ENCODE peak calls at places on chromosomes 7 and 10, in nine cellular contexts. R is psoas muscle, L is IMR-90, M is sigmoid colon, S is RWPE2, T is transverse colon, I is lung, O is tibial nerve, D is ascending aorta. W is an unnamed sample.
A peak's percentile ranks its signal among the peaks of the same experiment; 100 is the strongest.

GRCh38 chr10:74072503-74072902 is 74.6 kb downstream of the VCL start:
- DNase-seq in T (no peak), M (no peak), R (no peak), L (peak; percentile 59), I (no peak), O (no peak), S (no peak), D (no peak), W (no peak)

GRCh38 chr10:93566435-93567276 is at the start of gene FFAR4:
- DNase-seq in R (peak; percentile 67), I (no peak), M (peak; percentile 60), L (no peak), S (no peak), D (peak; percentile 23), T (peak; percentile 58), O (no peak), W (no peak)

GRCh38 chr7:464177-464711 is 55.4 kb downstream of the PDGFA start:
- DNase-seq in T (no peak), L (no peak), D (no peak), R (no peak), I (no peak), M (peak; percentile 55), O (no peak), S (peak; percentile 61), W (no peak)

GRCh38 chr10:101046332-101047238 is 15.2 kb upstream of the KAZALD1 start:
- DNase-seq in S (no peak), R (no peak), M (no peak), D (no peak), O (no peak), T (no peak), L (peak; percentile 11), I (no peak), W (peak; percentile 72)

GRCh38 chr7:111439977-111440376 is 122.3 kb downstream of the IMMP2L start:
- DNase-seq in I (no peak), D (no peak), T (no peak), L (peak; percentile 13), O (no peak), S (no peak), M (no peak), R (no peak), W (no peak)

GRCh38 chr7:2496375-2496774 is 20.2 kb upstream of the GRIFIN start:
- DNase-seq in I (no peak), T (no peak), M (no peak), D (no peak), L (no peak), R (no peak), O (no peak), S (no peak), W (no peak)

GRCh38 chr7:28890137-28890536 is 68.0 kb downstream of the TRIL start:
- DNase-seq in I (no peak), R (no peak), T (peak; percentile 19), O (no peak), L (no peak), D (no peak), S (no peak), M (no peak), W (no peak)

GRCh38 chr7:130909881-130910672 is 176.1 kb upstream of the KLF14 start:
- DNase-seq in O (no peak), T (no peak), M (no peak), S (no peak), R (no peak), L (peak; percentile 59), D (no peak), I (no peak), W (no peak)

GRCh38 chr7:133688483-133689239 is 435.8 kb downstream of the EXOC4 start:
- DNase-seq in L (peak; percentile 21), M (no peak), S (no peak), R (no peak), D (no peak), O (no peak), I (no peak), T (no peak), W (no peak)

GRCh38 chr10:11831520-11831951 is 8.4 kb downstream of the PROSER2 start:
- DNase-seq in S (no peak), M (no peak), L (no peak), R (no peak), T (no peak), D (no peak), O (no peak), I (no peak), W (no peak)

GRCh38 chr10:3108575-3109105 is 41.3 kb downstream of the PFKP start:
- DNase-seq in L (no peak), I (no peak), O (no peak), T (no peak), M (no peak), R (no peak), D (no peak), S (no peak), W (peak; percentile 37)

GRCh38 chr10:96337106-96337505 is 21.7 kb downstream of the OPALIN start:
- DNase-seq in R (no peak), M (no peak), T (no peak), S (no peak), L (no peak), O (no peak), D (no peak), I (no peak), W (no peak)

GRCh38 chr10:59623823-59624535 is 85.7 kb downstream of the SLC16A9 start:
- DNase-seq in O (no peak), T (no peak), D (no peak), M (no peak), L (no peak), R (no peak), I (no peak), S (no peak), W (no peak)

GRCh38 chr10:59626523-59626869 is 83.2 kb downstream of the SLC16A9 start:
- DNase-seq in S (no peak), O (no peak), R (no peak), D (no peak), L (no peak), T (no peak), I (no peak), M (no peak), W (no peak)

GRCh38 chr10:59624951-59625350 is 84.7 kb downstream of the SLC16A9 start:
- DNase-seq in O (no peak), S (no peak), T (no peak), R (no peak), M (no peak), L (no peak), D (no peak), I (no peak), W (no peak)

GRCh38 chr10:59627366-59628018 is 82.2 kb downstream of the SLC16A9 start:
- DNase-seq in I (no peak), O (no peak), R (no peak), S (no peak), L (no peak), M (no peak), T (no peak), D (no peak), W (no peak)

GRCh38 chr10:59625842-59626522 is 83.7 kb downstream of the SLC16A9 start:
- DNase-seq in T (peak; percentile 23), S (no peak), L (peak; percentile 71), I (no peak), D (no peak), M (peak; percentile 76), O (no peak), R (no peak), W (peak; percentile 79)
- TF ChIP-seq CTCF in T (peak; percentile 77), S (peak; percentile 81), L (peak; percentile 91), I (peak; percentile 81), D (peak; percentile 84), M (peak; percentile 94), O (peak; percentile 73), R (peak; percentile 89), W (peak; percentile 80)

GRCh38 chr10:78231327-78231726 is 197.7 kb downstream of the RPS24 start:
- DNase-seq in D (no peak), I (no peak), T (no peak), R (no peak), O (no peak), M (no peak), S (no peak), L (no peak), W (no peak)

GRCh38 chr10:78229950-78230675 is 196.4 kb downstream of the RPS24 start:
- DNase-seq in O (no peak), R (no peak), I (no peak), S (no peak), M (no peak), D (no peak), L (no peak), T (no peak), W (no peak)

GRCh38 chr10:78236416-78237015 is 202.9 kb downstream of the RPS24 start:
- DNase-seq in R (no peak), L (no peak), D (no peak), O (no peak), M (no peak), I (no peak), S (no peak), T (no peak), W (no peak)

DNA sequence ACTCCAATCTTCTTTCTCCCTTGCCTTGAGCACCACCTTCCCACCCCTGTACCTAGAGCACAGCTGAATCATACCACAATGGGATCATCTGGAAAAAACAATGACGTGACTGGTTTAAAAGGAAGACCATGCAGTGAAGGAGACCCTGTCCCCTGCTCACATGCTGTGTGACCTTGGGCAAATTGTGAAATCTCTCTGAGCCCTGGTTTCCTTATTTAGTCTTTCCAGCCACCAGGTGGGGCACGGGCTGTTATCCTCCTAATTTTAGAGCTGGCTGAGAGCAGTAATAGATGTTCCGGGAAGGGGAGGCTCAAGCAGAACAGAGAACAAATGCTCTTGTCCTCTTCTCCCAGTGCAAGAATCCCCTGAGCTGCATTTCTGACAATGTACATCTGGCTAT is 198.3 kb downstream of the RPS24 start:
- DNase-seq in R (no peak), L (no peak), I (no peak), T (no peak), D (no peak), S (no peak), O (no peak), M (no peak), W (no peak)
- H3K27me3 ChIP-seq in R (no peaks in the 10 kb centered on the region), L (no peaks in the 10 kb centered on the region), I (no peaks in the 10 kb centered on the region), T (no peaks in the 10 kb centered on the region), D (no peaks in the 10 kb centered on the region), S (no peaks in the 10 kb centered on the region), O (no peaks in the 10 kb centered on the region), M (no peaks in the 10 kb centered on the region), W (no peaks in the 10 kb centered on the region)

DNA sequence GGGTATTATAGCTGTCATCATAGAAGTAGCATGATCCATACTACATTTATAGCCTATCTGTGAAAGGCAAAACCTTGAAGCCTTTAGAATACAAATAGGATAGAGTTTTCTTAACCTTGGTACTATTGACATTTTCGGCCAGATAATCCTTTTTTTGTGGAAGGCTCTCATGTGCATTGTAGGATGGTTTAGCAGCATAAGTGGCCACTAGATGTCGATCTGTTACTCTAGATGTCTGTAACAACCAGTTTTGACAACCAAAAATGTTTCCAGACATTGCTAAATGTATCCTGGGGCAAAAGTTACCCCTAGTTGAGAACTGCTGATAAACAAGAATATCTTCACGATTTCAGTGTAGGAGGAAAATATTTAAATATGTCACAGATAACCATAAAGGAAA is 319.4 kb upstream of the GALNT17 start:
- DNase-seq in D (no peak), L (no peak), T (no peak), S (no peak), R (no peak), O (no peak), M (no peak), I (no peak), W (no peak)
- TF ChIP-seq CTCF in D (no peak), L (peak; percentile 13), T (no peak), S (peak; percentile 19), R (no peak), O (no peak), M (no peak), I (no peak), W (peak; percentile 41)

DNA sequence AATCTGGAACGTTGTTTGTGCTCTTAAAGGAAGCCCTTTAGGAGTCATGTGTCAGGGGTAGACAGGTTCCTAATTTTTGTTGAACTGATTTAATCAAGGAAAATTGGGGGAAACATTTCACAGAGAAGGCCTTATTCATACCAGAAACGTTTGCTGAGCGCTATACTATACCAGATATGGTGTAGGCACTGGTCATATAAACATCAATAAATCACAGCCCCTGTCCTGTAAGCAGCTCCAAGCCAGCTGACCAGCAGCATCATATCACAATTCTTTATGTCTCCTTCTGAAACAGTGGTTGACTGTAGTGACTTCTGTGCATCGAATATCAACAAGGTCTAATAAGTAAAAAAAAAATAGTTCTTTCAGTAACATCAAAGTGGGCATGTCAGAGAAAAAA is 1.1 kb downstream of the TMEM178B start:
- DNase-seq in O (no peak), I (no peak), D (no peak), S (no peak), R (no peak), M (no peak), T (no peak), L (no peak), W (peak; percentile 21)
- H3K27me3 ChIP-seq in O (no peaks in the 10 kb centered on the region), I (no peaks in the 10 kb centered on the region), D (peaks cover 7% of the 10 kb centered on the region), S (peaks cover 67% of the 10 kb centered on the region), R (no peaks in the 10 kb centered on the region), M (no peaks in the 10 kb centered on the region), T (peaks cover 82% of the 10 kb centered on the region), L (peaks cover 43% of the 10 kb centered on the region), W (peaks cover 55% of the 10 kb centered on the region)

W was measured in osteoblast.